ENCODE peak calls at places on chromosomes 4 and X, in four cellular contexts. G is heart left ventricle, K is GM23338, A is suprapubic skin. P is an unnamed sample.

GRCh38 chr4:111323916-111324315 is 701.0 kb upstream of the PITX2 start:
- DNase-seq in G (no peak), K (no peak), A (no peak), P (no peak)

GRCh38 chr4:180799798-180800197 is 1443.4 kb upstream of the TENM3 start:
- DNase-seq in G (no peak), K (no peak), A (no peak), P (no peak)

GRCh38 chrX:2220829-2221567 is 279.8 kb downstream of the DHRSX start:
- DNase-seq in G (no peak), K (no peak), A (no peak), P (no peak)

GRCh38 chrX:155956649-155957048 is 40.8 kb upstream of the IL9R start:
- DNase-seq in G (no peak), K (no peak), A (no peak), P (no peak)

GRCh38 chr4:791201-791865 is 34.6 kb downstream of the CPLX1 start:
- DNase-seq in G (no peak), K (no peak), A (no peak), P (no peak)

GRCh38 chrX:54808109-54808604 is 612 bp downstream of the MAGED2 start:
- DNase-seq in G (peak), K (peak), A (peak), P (peak)

GRCh38 chrX:151153086-151153485 is 23.3 kb upstream of the GPR50 start:
- DNase-seq in G (no peak), K (peak), A (no peak), P (no peak)

GRCh38 chr4:113534698-113535097 is 226.8 kb downstream of the CAMK2D start:
- DNase-seq in G (no peak), K (no peak), A (no peak), P (no peak)

GRCh38 chr4:88610771-88611170 is 18.5 kb downstream of the HERC3 start:
- DNase-seq in G (peak), K (no peak), A (no peak), P (no peak)

GRCh38 chr4:119286377-119287002 is 35.4 kb downstream of the FABP2 start:
- DNase-seq in G (peak), K (peak), A (no peak), P (no peak)

GRCh38 chr4:76562161-76562560 is 127.1 kb downstream of the SHROOM3 start:
- DNase-seq in G (no peak), K (no peak), A (no peak), P (no peak)

GRCh38 chrX:47316276-47317025 is 53.9 kb upstream of the ZNF157 start:
- DNase-seq in G (no peak), K (peak), A (no peak), P (no peak)

GRCh38 chrX:104695593-104695992 is 129.6 kb downstream of the IL1RAPL2 start:
- DNase-seq in G (no peak), K (no peak), A (no peak), P (no peak)

GRCh38 chr4:100098681-100099080 is 91.6 kb downstream of the DDIT4L start:
- DNase-seq in G (no peak), K (no peak), A (no peak), P (no peak)
- TF ChIP-seq CTCF in G (no peak), K (no peak), A (no peak), P (no peak)

GRCh38 chrX:14344172-14344940 is 185.0 kb upstream of the GLRA2 start:
- DNase-seq in G (no peak), K (peak), A (no peak), P (no peak)
- TF ChIP-seq CTCF in G (no peak), K (peak), A (no peak), P (no peak)

GRCh38 chr4:146292508-146292907 is 78.2 kb downstream of the REELD1 start:
- DNase-seq in G (no peak), K (no peak), A (no peak), P (no peak)

GRCh38 chr4:146288188-146288587 is 73.8 kb downstream of the REELD1 start:
- DNase-seq in G (no peak), K (no peak), A (no peak), P (no peak)

GRCh38 chr4:146291313-146291712 is 77.0 kb downstream of the REELD1 start:
- DNase-seq in G (no peak), K (peak), A (no peak), P (no peak)
- TF ChIP-seq CTCF in G (no peak), K (peak), A (no peak), P (no peak)

DNA sequence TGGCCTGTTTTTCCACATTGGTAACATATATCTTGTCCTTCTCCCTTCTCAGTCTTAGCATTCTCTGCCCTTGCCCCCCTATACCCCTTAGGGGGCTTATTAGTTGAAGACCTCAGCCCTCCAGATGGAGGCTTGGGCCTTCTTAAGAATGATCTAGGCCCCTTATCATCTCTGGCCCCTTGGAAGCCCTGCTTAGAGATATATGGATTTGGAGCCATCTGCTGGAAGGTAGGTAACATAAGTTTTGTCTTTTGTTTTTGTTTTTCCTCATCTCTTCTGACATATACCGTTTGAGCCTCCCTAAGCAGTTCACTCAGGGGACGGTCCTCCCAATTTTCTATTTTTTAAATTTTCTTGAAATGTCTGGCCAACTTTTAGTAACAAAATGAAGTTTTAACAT is 48.3 kb upstream of the NAP1L2 start:
- DNase-seq in G (no peak), K (peak), A (no peak), P (no peak)
- TF ChIP-seq CTCF in G (peak), K (peak), A (no peak), P (peak)